ENCODE peak calls at places on chromosome 15, in six cellular contexts. One of them, this sample, is unnamed.

GRCh38 chr15:75661041-75661778 is 13.5 kb downstream of the SNX33 start:
- DNase-seq in trophoblast cell: peak
- DNase-seq in IMR-90: peak
- DNase-seq in neuronal stem cell: no peak
- DNase-seq in H1: peak
- DNase-seq in mesenchymal stem cell: peak
- DNase-seq in this sample: peak

GRCh38 chr15:56719774-56720555 is 13.3 kb downstream of the ZNF280D start:
- DNase-seq in mesenchymal stem cell: no peak
- DNase-seq in IMR-90: no peak
- DNase-seq in neuronal stem cell: no peak
- DNase-seq in H1: no peak
- DNase-seq in trophoblast cell: no peak
- DNase-seq in this sample: no peak

GRCh38 chr15:36117394-36117793 is 462.0 kb upstream of the CDIN1 start:
- DNase-seq in H1: no peak
- DNase-seq in IMR-90: no peak
- DNase-seq in trophoblast cell: no peak
- DNase-seq in neuronal stem cell: no peak
- DNase-seq in mesenchymal stem cell: no peak
- DNase-seq in this sample: no peak

GRCh38 chr15:82146990-82147461 is 101.2 kb upstream of the MEX3B start:
- DNase-seq in mesenchymal stem cell: peak
- DNase-seq in trophoblast cell: peak
- DNase-seq in IMR-90: peak
- DNase-seq in H1: no peak
- DNase-seq in neuronal stem cell: no peak
- DNase-seq in this sample: no peak

GRCh38 chr15:85587707-85588441 is 206.9 kb downstream of the KLHL25 start:
- DNase-seq in IMR-90: peak
- DNase-seq in H1: no peak
- DNase-seq in trophoblast cell: peak
- DNase-seq in neuronal stem cell: no peak
- DNase-seq in mesenchymal stem cell: peak
- DNase-seq in this sample: no peak

GRCh38 chr15:85580914-85581313 is 200.5 kb downstream of the AKAP13 start:
- DNase-seq in mesenchymal stem cell: no peak
- DNase-seq in neuronal stem cell: no peak
- DNase-seq in IMR-90: no peak
- DNase-seq in H1: no peak
- DNase-seq in trophoblast cell: peak
- DNase-seq in this sample: no peak

GRCh38 chr15:55221090-55222011 is 24.6 kb upstream of the RSL24D1 start:
- DNase-seq in trophoblast cell: peak
- DNase-seq in neuronal stem cell: no peak
- DNase-seq in H1: no peak
- DNase-seq in IMR-90: peak
- DNase-seq in mesenchymal stem cell: peak
- DNase-seq in this sample: no peak

GRCh38 chr15:60639502-60639901 is 160.6 kb upstream of the ICE2 start:
- DNase-seq in H1: no peak
- DNase-seq in IMR-90: no peak
- DNase-seq in neuronal stem cell: no peak
- DNase-seq in mesenchymal stem cell: no peak
- DNase-seq in trophoblast cell: no peak
- DNase-seq in this sample: no peak

GRCh38 chr15:65192016-65192415 is 6.9 kb upstream of the CLPX start:
- DNase-seq in mesenchymal stem cell: no peak
- DNase-seq in trophoblast cell: no peak
- DNase-seq in IMR-90: peak
- DNase-seq in H1: no peak
- DNase-seq in neuronal stem cell: no peak
- DNase-seq in this sample: peak

GRCh38 chr15:41019174-41019573 is 65.9 kb downstream of the CHAC1 start:
- DNase-seq in trophoblast cell: no peak
- DNase-seq in IMR-90: no peak
- DNase-seq in H1: no peak
- DNase-seq in neuronal stem cell: no peak
- DNase-seq in mesenchymal stem cell: no peak
- DNase-seq in this sample: no peak

GRCh38 chr15:66706225-66706732 is 4.2 kb downstream of the SMAD6 start:
- DNase-seq in IMR-90: peak
- DNase-seq in mesenchymal stem cell: no peak
- DNase-seq in neuronal stem cell: no peak
- DNase-seq in H1: no peak
- DNase-seq in trophoblast cell: no peak
- DNase-seq in this sample: no peak

GRCh38 chr15:88638626-88639372 is at the start of gene ISG20:
- DNase-seq in IMR-90: peak
- DNase-seq in trophoblast cell: peak
- DNase-seq in mesenchymal stem cell: peak
- DNase-seq in neuronal stem cell: peak
- DNase-seq in H1: peak
- DNase-seq in this sample: peak

GRCh38 chr15:85941186-85941855 is 138.3 kb upstream of the AGBL1 start:
- DNase-seq in trophoblast cell: no peak
- DNase-seq in neuronal stem cell: no peak
- DNase-seq in mesenchymal stem cell: peak
- DNase-seq in H1: no peak
- DNase-seq in IMR-90: no peak
- DNase-seq in this sample: no peak

GRCh38 chr15:78343431-78343830 is 3.3 kb downstream of the CRABP1 start:
- DNase-seq in mesenchymal stem cell: no peak
- DNase-seq in IMR-90: no peak
- DNase-seq in neuronal stem cell: no peak
- DNase-seq in H1: no peak
- DNase-seq in trophoblast cell: no peak
- DNase-seq in this sample: no peak

GRCh38 chr15:32659340-32659831 is 17.9 kb downstream of the SCG5 start:
- DNase-seq in H1: peak
- DNase-seq in neuronal stem cell: no peak
- DNase-seq in trophoblast cell: peak
- DNase-seq in IMR-90: peak
- DNase-seq in mesenchymal stem cell: peak
- DNase-seq in this sample: no peak

GRCh38 chr15:73366766-73367623 is 1.8 kb downstream of the HCN4 start:
- DNase-seq in H1: peak
- DNase-seq in mesenchymal stem cell: no peak
- DNase-seq in neuronal stem cell: no peak
- DNase-seq in IMR-90: no peak
- DNase-seq in trophoblast cell: no peak
- DNase-seq in this sample: peak

GRCh38 chr15:73369073-73369694 is 426 bp upstream of the HCN4 start:
- DNase-seq in H1: peak
- DNase-seq in mesenchymal stem cell: no peak
- DNase-seq in neuronal stem cell: no peak
- DNase-seq in IMR-90: no peak
- DNase-seq in trophoblast cell: no peak
- DNase-seq in this sample: no peak

GRCh38 chr15:73368301-73369072 is at the start of gene HCN4:
- DNase-seq in trophoblast cell: no peak
- DNase-seq in neuronal stem cell: peak
- DNase-seq in mesenchymal stem cell: no peak
- DNase-seq in H1: peak
- DNase-seq in IMR-90: no peak
- DNase-seq in this sample: peak

GRCh38 chr15:73370151-73370550 is 1.4 kb upstream of the HCN4 start:
- DNase-seq in mesenchymal stem cell: no peak
- DNase-seq in IMR-90: no peak
- DNase-seq in H1: no peak
- DNase-seq in trophoblast cell: no peak
- DNase-seq in neuronal stem cell: no peak
- DNase-seq in this sample: no peak

GRCh38 chr15:73367624-73368300 is 996 bp downstream of the HCN4 start:
- DNase-seq in trophoblast cell: no peak
- DNase-seq in H1: peak
- DNase-seq in IMR-90: no peak
- DNase-seq in neuronal stem cell: no peak
- DNase-seq in mesenchymal stem cell: no peak
- DNase-seq in this sample: no peak
- H3K18ac ChIP-seq in trophoblast cell: peak
- H3K18ac ChIP-seq in H1: peak
- H3K18ac ChIP-seq in IMR-90: no peak
- H3K18ac ChIP-seq in neuronal stem cell: peak
- H3K18ac ChIP-seq in mesenchymal stem cell: no peak
- H3K18ac ChIP-seq in this sample: no peak

GRCh38 chr15:71093089-71094024 is 21.9 kb upstream of the THSD4 start:
- DNase-seq in neuronal stem cell: no peak
- DNase-seq in IMR-90: peak
- DNase-seq in H1: peak
- DNase-seq in mesenchymal stem cell: no peak
- DNase-seq in trophoblast cell: peak
- DNase-seq in this sample: no peak

GRCh38 chr15:71096676-71097075 is 18.6 kb upstream of the THSD4 start:
- DNase-seq in H1: peak
- DNase-seq in trophoblast cell: peak
- DNase-seq in IMR-90: peak
- DNase-seq in mesenchymal stem cell: peak
- DNase-seq in neuronal stem cell: no peak
- DNase-seq in this sample: peak

GRCh38 chr15:71092056-71092600 is 23.1 kb upstream of the THSD4 start:
- DNase-seq in H1: peak
- DNase-seq in IMR-90: no peak
- DNase-seq in trophoblast cell: no peak
- DNase-seq in neuronal stem cell: no peak
- DNase-seq in mesenchymal stem cell: no peak
- DNase-seq in this sample: no peak

GRCh38 chr15:71091601-71092000 is 23.7 kb upstream of the THSD4 start:
- DNase-seq in trophoblast cell: no peak
- DNase-seq in H1: peak
- DNase-seq in IMR-90: peak
- DNase-seq in mesenchymal stem cell: no peak
- DNase-seq in neuronal stem cell: no peak
- DNase-seq in this sample: no peak

GRCh38 chr15:71094137-71094536 is 21.1 kb upstream of the THSD4 start:
- DNase-seq in neuronal stem cell: no peak
- DNase-seq in H1: no peak
- DNase-seq in mesenchymal stem cell: no peak
- DNase-seq in IMR-90: no peak
- DNase-seq in trophoblast cell: no peak
- DNase-seq in this sample: no peak
- H3K4me2 ChIP-seq in neuronal stem cell: no peak
- H3K4me2 ChIP-seq in H1: no peak
- H3K4me2 ChIP-seq in mesenchymal stem cell: no peak
- H3K4me2 ChIP-seq in IMR-90: no peak
- H3K4me2 ChIP-seq in trophoblast cell: no peak
- H3K4me2 ChIP-seq in this sample: no peak

GRCh38 chr15:48360841-48361240 is 29.6 kb downstream of the DUT start:
- DNase-seq in mesenchymal stem cell: peak
- DNase-seq in trophoblast cell: no peak
- DNase-seq in neuronal stem cell: no peak
- DNase-seq in IMR-90: peak
- DNase-seq in H1: no peak
- DNase-seq in this sample: no peak
- H2AFZ ChIP-seq in mesenchymal stem cell: no peak
- H2AFZ ChIP-seq in trophoblast cell: no peak
- H2AFZ ChIP-seq in neuronal stem cell: no peak
- H2AFZ ChIP-seq in IMR-90: no peak
- H2AFZ ChIP-seq in H1: no peak
- H2AFZ ChIP-seq in this sample: no peak

DNA sequence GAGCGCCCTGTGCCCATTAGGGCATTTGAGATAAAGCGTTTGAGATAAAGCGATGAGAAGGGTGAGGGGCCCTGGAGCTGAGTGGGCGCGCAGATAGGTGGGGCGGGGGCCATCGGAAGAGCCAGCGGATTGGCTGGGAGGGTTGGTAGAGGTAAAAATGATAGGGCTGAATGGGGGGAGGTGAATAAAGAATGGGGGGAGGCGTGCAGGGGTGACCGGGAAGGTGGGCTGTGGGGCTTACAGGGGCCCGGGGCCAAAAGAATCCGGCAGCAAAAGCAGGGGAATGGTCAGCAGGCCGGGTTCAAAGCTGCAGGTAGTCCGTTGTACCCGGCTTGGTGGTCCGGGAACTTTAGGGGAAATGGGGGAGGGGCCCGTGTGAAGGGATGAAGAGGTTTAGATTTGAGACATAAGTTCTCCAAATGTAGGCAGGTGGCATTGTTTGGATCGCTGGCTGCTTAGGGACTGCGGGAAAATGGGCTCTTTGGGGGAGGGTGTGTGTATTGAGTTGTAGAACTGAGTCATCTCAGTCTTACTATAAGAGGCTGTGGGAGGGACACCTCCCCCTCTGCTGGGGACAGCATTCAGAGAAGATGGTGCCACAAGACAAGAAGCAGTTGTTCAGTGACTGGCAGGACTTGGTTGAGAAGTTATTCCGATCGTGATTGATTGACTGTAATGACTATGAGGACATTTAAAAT is 623 bp downstream of the ARID3B start:
- DNase-seq in H1: peak
- DNase-seq in mesenchymal stem cell: peak
- DNase-seq in IMR-90: peak
- DNase-seq in trophoblast cell: peak
- DNase-seq in neuronal stem cell: peak
- DNase-seq in this sample: peak
- H3K18ac ChIP-seq in H1: peak
- H3K18ac ChIP-seq in mesenchymal stem cell: no peak
- H3K18ac ChIP-seq in IMR-90: no peak
- H3K18ac ChIP-seq in trophoblast cell: peak
- H3K18ac ChIP-seq in neuronal stem cell: peak
- H3K18ac ChIP-seq in this sample: peak